ENCODE peak calls at places on chromosomes 13 and 19, in four cellular contexts. One of them, this sample, is unnamed.

GRCh38 chr19:17103177-17103576 is 27.6 kb downstream of the MYO9B start:
- DNase-seq in Panc1: no peak
- DNase-seq in GM23338: peak; percentile 90
- DNase-seq in transverse colon: peak; percentile 36
- DNase-seq in this sample: no peak

GRCh38 chr19:47700934-47701716 is 12.1 kb upstream of the EHD2 start:
- DNase-seq in Panc1: no peak
- DNase-seq in GM23338: no peak
- DNase-seq in transverse colon: no peak
- DNase-seq in this sample: no peak

GRCh38 chr19:46670874-46671273 is 9.9 kb upstream of the DACT3 start:
- DNase-seq in Panc1: no peak
- DNase-seq in GM23338: no peak
- DNase-seq in transverse colon: no peak
- DNase-seq in this sample: no peak

GRCh38 chr13:73998631-73999030 is 135.6 kb downstream of the KLF12 start:
- DNase-seq in Panc1: no peak
- DNase-seq in GM23338: no peak
- DNase-seq in transverse colon: no peak
- DNase-seq in this sample: no peak

GRCh38 chr19:1047696-1048147 is 7.8 kb downstream of the ABCA7 start:
- DNase-seq in Panc1: no peak
- DNase-seq in GM23338: peak; percentile 84
- DNase-seq in transverse colon: peak; percentile 92
- DNase-seq in this sample: no peak

GRCh38 chr13:106418556-106418955 is 116.9 kb downstream of the EFNB2 start:
- DNase-seq in Panc1: no peak
- DNase-seq in GM23338: no peak
- DNase-seq in transverse colon: no peak
- DNase-seq in this sample: no peak

GRCh38 chr13:39527301-39527700 is 75.7 kb downstream of the LHFPL6 start:
- DNase-seq in Panc1: no peak
- DNase-seq in GM23338: no peak
- DNase-seq in transverse colon: no peak
- DNase-seq in this sample: no peak

GRCh38 chr19:12783226-12783848 is 7.9 kb upstream of the JUNB start:
- DNase-seq in Panc1: no peak
- DNase-seq in GM23338: peak; percentile 64
- DNase-seq in transverse colon: no peak
- DNase-seq in this sample: no peak

GRCh38 chr13:28136916-28137315 is 1.4 kb upstream of the PAN3 start:
- DNase-seq in Panc1: no peak
- DNase-seq in GM23338: no peak
- DNase-seq in transverse colon: no peak
- DNase-seq in this sample: no peak

GRCh38 chr19:3470500-3471128 is 9.7 kb downstream of the SMIM24 start:
- DNase-seq in Panc1: no peak
- DNase-seq in GM23338: no peak
- DNase-seq in transverse colon: no peak
- DNase-seq in this sample: no peak

GRCh38 chr13:114101831-114102520 is 30.4 kb downstream of the RASA3 start:
- DNase-seq in Panc1: no peak
- DNase-seq in GM23338: no peak
- DNase-seq in transverse colon: peak; percentile 7
- DNase-seq in this sample: peak; percentile 63

GRCh38 chr19:16036941-16037340 is 39.4 kb upstream of the TPM4 start:
- DNase-seq in Panc1: no peak
- DNase-seq in GM23338: no peak
- DNase-seq in transverse colon: no peak
- DNase-seq in this sample: no peak

GRCh38 chr13:19864339-19865309 is 1.2 kb upstream of the ZMYM5 start:
- DNase-seq in Panc1: no peak
- DNase-seq in GM23338: peak; percentile 89
- DNase-seq in transverse colon: peak; percentile 75
- DNase-seq in this sample: peak; percentile 94

GRCh38 chr19:30070198-30070969 is 128.3 kb downstream of the URI1 start:
- DNase-seq in Panc1: no peak
- DNase-seq in GM23338: no peak
- DNase-seq in transverse colon: peak; percentile 4
- DNase-seq in this sample: peak; percentile 61

GRCh38 chr19:40367577-40368434 is 19.3 kb downstream of the PLD3 start:
- DNase-seq in Panc1: no peak
- DNase-seq in GM23338: no peak
- DNase-seq in transverse colon: no peak
- DNase-seq in this sample: no peak

GRCh38 chr19:40365010-40365409 is 16.5 kb downstream of the PLD3 start:
- DNase-seq in Panc1: no peak
- DNase-seq in GM23338: no peak
- DNase-seq in transverse colon: no peak
- DNase-seq in this sample: no peak

GRCh38 chr19:40363128-40363527 is 14.6 kb downstream of the PLD3 start:
- DNase-seq in Panc1: no peak
- DNase-seq in GM23338: no peak
- DNase-seq in transverse colon: no peak
- DNase-seq in this sample: no peak

GRCh38 chr19:40366697-40367561 is 18.4 kb downstream of the PLD3 start:
- DNase-seq in Panc1: no peak
- DNase-seq in GM23338: peak; percentile 81
- DNase-seq in transverse colon: no peak
- DNase-seq in this sample: no peak

GRCh38 chr19:40365613-40366401 is 17.3 kb downstream of the PLD3 start:
- DNase-seq in Panc1: no peak
- DNase-seq in GM23338: peak; percentile 91
- DNase-seq in transverse colon: peak; percentile 50
- DNase-seq in this sample: peak; percentile 83
- TF ChIP-seq POLR2AphosphoS5 in Panc1: no peak
- TF ChIP-seq POLR2AphosphoS5 in GM23338: peak; percentile 78
- TF ChIP-seq POLR2AphosphoS5 in transverse colon: no peak
- TF ChIP-seq POLR2AphosphoS5 in this sample: peak; percentile 78

GRCh38 chr19:41462497-41462896 is 19.5 kb downstream of the ERICH4 start:
- DNase-seq in Panc1: no peak
- DNase-seq in GM23338: peak; percentile 59
- DNase-seq in transverse colon: no peak
- DNase-seq in this sample: no peak
- H3K27me3 ChIP-seq in Panc1: peaks cover 10% of the 10 kb centered on the region
- H3K27me3 ChIP-seq in GM23338: no peaks in the 10 kb centered on the region
- H3K27me3 ChIP-seq in transverse colon: peaks cover 40% of the 10 kb centered on the region
- H3K27me3 ChIP-seq in this sample: no peaks in the 10 kb centered on the region

DNA sequence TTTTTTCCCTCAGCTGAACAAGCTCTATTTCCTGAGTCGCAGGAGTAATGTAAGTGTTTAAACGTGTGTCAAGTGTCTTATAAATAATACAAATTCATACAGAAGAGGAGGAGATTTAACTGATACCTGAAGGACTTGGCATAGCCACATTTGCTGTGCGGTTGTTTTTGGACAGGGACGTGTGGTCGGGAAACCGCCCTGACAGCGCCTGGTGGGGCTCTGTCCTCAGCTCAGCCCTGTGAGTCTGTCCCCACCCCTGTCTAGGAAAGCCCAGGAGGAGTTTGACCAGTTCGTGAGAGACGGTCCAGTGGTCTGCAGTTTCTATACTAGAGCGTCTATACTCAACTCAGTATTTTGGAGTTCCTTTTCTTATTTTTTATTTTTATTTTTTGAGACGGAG is 16.7 kb downstream of the ZIC2 start:
- DNase-seq in Panc1: no peak
- DNase-seq in GM23338: no peak
- DNase-seq in transverse colon: no peak
- DNase-seq in this sample: no peak
- TF ChIP-seq POLR2AphosphoS5 in Panc1: no peak
- TF ChIP-seq POLR2AphosphoS5 in GM23338: no peak
- TF ChIP-seq POLR2AphosphoS5 in transverse colon: no peak
- TF ChIP-seq POLR2AphosphoS5 in this sample: no peak

DNA sequence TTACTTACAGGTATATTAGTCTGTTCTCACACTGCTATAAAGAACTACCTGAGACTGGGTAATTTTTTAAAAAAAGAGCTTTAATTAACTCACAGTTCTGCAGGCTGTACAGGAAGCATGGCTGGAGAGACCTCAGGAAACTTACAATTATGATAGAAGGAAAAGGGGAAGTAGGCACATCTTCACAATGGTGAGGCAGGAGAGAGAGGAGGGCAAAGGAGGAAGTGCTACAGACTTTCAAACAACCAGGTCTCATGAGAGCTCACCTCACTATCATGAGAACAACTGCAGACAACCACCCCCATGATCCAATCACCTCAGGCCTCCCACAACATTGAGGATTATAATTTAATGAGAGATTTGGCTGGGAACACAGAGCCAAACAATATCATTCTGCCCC is 511.7 kb downstream of the SLITRK6 start:
- DNase-seq in Panc1: no peak
- DNase-seq in GM23338: no peak
- DNase-seq in transverse colon: no peak
- DNase-seq in this sample: no peak
- H3K27me3 ChIP-seq in Panc1: no peaks in the 10 kb centered on the region
- H3K27me3 ChIP-seq in GM23338: no peaks in the 10 kb centered on the region
- H3K27me3 ChIP-seq in transverse colon: no peaks in the 10 kb centered on the region
- H3K27me3 ChIP-seq in this sample: no peaks in the 10 kb centered on the region

DNA sequence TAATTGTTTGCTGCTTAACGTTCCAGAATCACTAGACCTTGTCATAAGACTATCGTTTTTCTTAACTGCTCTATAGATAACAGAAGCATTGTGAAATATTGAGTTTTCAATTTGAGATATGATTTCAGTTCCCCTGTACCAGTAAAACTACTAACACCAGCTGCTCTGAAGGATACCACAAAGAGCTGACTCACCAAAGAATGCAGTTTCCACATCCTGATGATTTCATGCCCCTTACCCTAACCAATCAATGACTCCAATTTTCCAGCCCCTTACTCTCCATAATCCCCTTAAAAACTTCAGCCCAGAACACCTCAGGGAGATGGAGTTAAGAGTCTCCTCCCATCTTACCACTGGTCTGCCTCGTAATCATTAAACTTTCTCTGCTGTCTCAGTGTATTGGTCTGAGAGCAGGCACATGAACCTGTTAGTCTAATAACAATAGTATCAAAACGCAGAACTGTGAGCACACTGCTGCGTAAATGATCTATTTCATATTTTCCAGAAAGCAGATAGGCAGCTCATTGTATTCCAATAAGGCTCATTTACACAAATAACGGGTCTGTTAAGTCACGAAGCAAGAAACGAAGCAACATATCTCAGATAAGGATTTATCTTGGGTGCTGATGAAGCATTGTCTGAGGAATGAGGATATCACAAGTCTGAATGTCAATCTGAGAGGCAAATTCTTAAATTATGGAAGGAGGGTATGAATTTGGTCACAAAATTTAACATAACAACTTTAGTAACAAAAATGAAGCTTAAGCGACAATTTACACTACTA is 14.1 kb upstream of the CCNA1 start:
- DNase-seq in Panc1: no peak
- DNase-seq in GM23338: peak; percentile 9
- DNase-seq in transverse colon: no peak
- DNase-seq in this sample: no peak
- TF ChIP-seq POLR2AphosphoS5 in Panc1: no peak
- TF ChIP-seq POLR2AphosphoS5 in GM23338: no peak
- TF ChIP-seq POLR2AphosphoS5 in transverse colon: no peak
- TF ChIP-seq POLR2AphosphoS5 in this sample: no peak

GRCh38 chr13:34733720-34734119 is 208.3 kb upstream of the NBEA start:
- DNase-seq in Panc1: no peak
- DNase-seq in GM23338: no peak
- DNase-seq in transverse colon: no peak
- DNase-seq in this sample: no peak

GRCh38 chr13:34730966-34731365 is 211.1 kb upstream of the NBEA start:
- DNase-seq in Panc1: no peak
- DNase-seq in GM23338: no peak
- DNase-seq in transverse colon: no peak
- DNase-seq in this sample: no peak

GRCh38 chr13:34734932-34735331 is 207.1 kb upstream of the NBEA start:
- DNase-seq in Panc1: no peak
- DNase-seq in GM23338: no peak
- DNase-seq in transverse colon: no peak
- DNase-seq in this sample: no peak

DNA sequence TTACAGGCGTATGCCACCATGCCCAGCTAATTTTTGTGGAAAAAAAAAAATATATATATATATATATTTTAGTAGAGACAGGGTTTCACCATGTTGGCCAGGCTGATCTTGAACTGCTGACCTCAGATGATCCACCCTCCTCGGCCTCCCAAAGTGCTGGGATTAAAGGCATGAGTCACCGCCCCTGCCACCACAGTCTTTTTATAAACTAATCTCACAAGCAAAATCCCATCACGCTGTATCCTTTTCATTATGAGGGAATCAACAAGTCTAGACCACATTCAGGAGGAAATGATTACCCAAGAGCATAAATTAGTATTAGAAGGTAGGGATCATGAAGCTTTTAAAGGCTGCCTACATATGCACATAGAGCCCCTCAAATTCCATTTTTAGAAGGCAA is 210.6 kb upstream of the NBEA start:
- DNase-seq in Panc1: no peak
- DNase-seq in GM23338: no peak
- DNase-seq in transverse colon: no peak
- DNase-seq in this sample: no peak
- H3K27me3 ChIP-seq in Panc1: no peaks in the 10 kb centered on the region
- H3K27me3 ChIP-seq in GM23338: no peaks in the 10 kb centered on the region
- H3K27me3 ChIP-seq in transverse colon: no peaks in the 10 kb centered on the region
- H3K27me3 ChIP-seq in this sample: no peaks in the 10 kb centered on the region

GRCh38 chr19:49554701-49555181 is 25.6 kb downstream of the NOSIP start:
- DNase-seq in Panc1: no peak
- DNase-seq in GM23338: no peak
- DNase-seq in transverse colon: peak; percentile 44
- DNase-seq in this sample: peak; percentile 85
- TF ChIP-seq POLR2AphosphoS5 in Panc1: no peak
- TF ChIP-seq POLR2AphosphoS5 in GM23338: no peak
- TF ChIP-seq POLR2AphosphoS5 in transverse colon: no peak
- TF ChIP-seq POLR2AphosphoS5 in this sample: peak; percentile 80

This sample was measured in spleen.